ENCODE peak calls at places on chromosomes 3 and 15, in seven cellular contexts. R is CD8-positive, alpha-beta memory T cell; Z is mesendoderm; Y is cardiac muscle cell; G is uterus; I is small intestine; V is Panc1. D is an unnamed sample.

GRCh38 chr15:80721476-80721875 is 26.4 kb downstream of the ABHD17C start:
- DNase-seq in Z (no peak), R (no peak), V (no peak), G (no peak), Y (no peak), I (no peak), D (no peak)

GRCh38 chr3:153970735-153971347 is 150.3 kb upstream of the ARHGEF26 start:
- DNase-seq in I (no peak), R (no peak), V (peak; percentile 2), Z (no peak), G (no peak), Y (peak; percentile 55), D (no peak)

GRCh38 chr3:58357402-58357801 is 24.7 kb downstream of the PXK start:
- DNase-seq in V (no peak), G (no peak), Z (no peak), Y (no peak), I (no peak), R (no peak), D (no peak)

GRCh38 chr15:55652909-55653495 is 64.9 kb upstream of the PYGO1 start:
- DNase-seq in Y (no peak), I (no peak), G (no peak), R (no peak), V (no peak), Z (no peak), D (no peak)

GRCh38 chr15:48178612-48178931 is 477 bp upstream of the MYEF2 start:
- DNase-seq in Z (no peak), G (no peak), I (no peak), Y (no peak), V (no peak), R (no peak), D (no peak)

GRCh38 chr3:160008979-160009378 is 20.3 kb downstream of the IL12A start:
- DNase-seq in R (no peak), Y (no peak), I (no peak), V (no peak), Z (peak; percentile 22), G (no peak), D (no peak)

GRCh38 chr3:41710646-41711388 is 251.1 kb downstream of the ULK4 start:
- DNase-seq in I (no peak), Y (peak; percentile 70), V (no peak), G (peak; percentile 26), Z (peak; percentile 96), R (no peak), D (no peak)

GRCh38 chr15:69760890-69761568 is 308.4 kb downstream of the RPLP1 start:
- DNase-seq in Z (no peak), R (peak; percentile 61), G (peak; percentile 50), I (peak; percentile 46), V (peak; percentile 17), Y (peak; percentile 99), D (peak; percentile 74)

GRCh38 chr3:148330486-148330885 is 367.2 kb upstream of the AGTR1 start:
- DNase-seq in Z (peak; percentile 5), Y (no peak), G (no peak), V (no peak), R (no peak), I (no peak), D (no peak)

GRCh38 chr3:149266733-149267132 is 45.1 kb upstream of the CP start:
- DNase-seq in G (no peak), Z (no peak), Y (no peak), R (no peak), V (no peak), I (no peak), D (no peak)

GRCh38 chr15:67133738-67134576 is 68.6 kb downstream of the SMAD3 start:
- DNase-seq in Z (peak; percentile 48), R (peak; percentile 65), V (no peak), G (no peak), I (peak; percentile 72), Y (peak; percentile 49), D (no peak)

GRCh38 chr3:169286214-169286613 is 377.3 kb downstream of the MECOM start:
- DNase-seq in Z (no peak), G (no peak), Y (peak; percentile 29), I (peak; percentile 43), V (no peak), R (no peak), D (no peak)

GRCh38 chr3:42674151-42674550 is 11.2 kb upstream of the KLHL40 start:
- DNase-seq in Z (no peak), Y (no peak), V (no peak), R (no peak), G (no peak), I (no peak), D (no peak)

GRCh38 chr15:89335289-89336041 is 841 bp upstream of the POLG start:
- DNase-seq in Z (no peak), Y (no peak), I (no peak), G (no peak), R (peak; percentile 27), V (no peak), D (no peak)

GRCh38 chr15:72584006-72584405 is 70.5 kb upstream of the GOLGA6B start:
- DNase-seq in I (no peak), G (no peak), R (no peak), Z (peak; percentile 64), V (no peak), Y (peak; percentile 8), D (no peak)

GRCh38 chr3:197513953-197514785 is 41.6 kb downstream of the BDH1 start:
- DNase-seq in V (no peak), G (no peak), Y (no peak), R (no peak), Z (no peak), I (peak; percentile 96), D (no peak)

GRCh38 chr3:115680802-115681345 is 57.6 kb downstream of the GAP43 start:
- DNase-seq in G (no peak), R (no peak), Y (peak; percentile 47), V (no peak), Z (no peak), I (no peak), D (no peak)

GRCh38 chr3:40997711-40998519 is 201.4 kb upstream of the CTNNB1 start:
- DNase-seq in R (no peak), V (no peak), I (no peak), G (no peak), Z (no peak), Y (no peak), D (peak; percentile 50)

GRCh38 chr15:70091649-70092461 is 5.9 kb downstream of the TLE3 start:
- DNase-seq in Y (peak; percentile 28), Z (peak; percentile 87), G (no peak), V (no peak), R (no peak), I (peak; percentile 87), D (no peak)

GRCh38 chr3:12897537-12898289 is 56.3 kb upstream of the RPL32 start:
- DNase-seq in R (no peak), Z (no peak), G (no peak), V (no peak), Y (no peak), I (no peak), D (peak; percentile 29)
- H3K4me1 ChIP-seq in R (no peaks in the 10 kb centered on the region), Z (peaks cover 2% of the 10 kb centered on the region), G (no peaks in the 10 kb centered on the region), V (no peaks in the 10 kb centered on the region), Y (peaks cover 18% of the 10 kb centered on the region), I (no peaks in the 10 kb centered on the region), D (peaks cover 8% of the 10 kb centered on the region)

GRCh38 chr3:192063570-192063969 is 602.6 kb downstream of the PYDC2 start:
- DNase-seq in G (no peak), Z (peak; percentile 83), Y (peak; percentile 3), R (no peak), I (peak; percentile 11), V (no peak), D (peak; percentile 74)

GRCh38 chr3:192060160-192060783 is 599.3 kb downstream of the PYDC2 start:
- DNase-seq in V (no peak), Y (no peak), R (no peak), G (no peak), Z (no peak), I (peak; percentile 23), D (no peak)

GRCh38 chr3:192064959-192065358 is 604.0 kb downstream of the PYDC2 start:
- DNase-seq in I (no peak), G (no peak), Z (no peak), V (no peak), Y (no peak), R (no peak), D (no peak)

GRCh38 chr3:192062186-192062585 is 601.2 kb downstream of the PYDC2 start:
- DNase-seq in Z (no peak), G (no peak), Y (no peak), V (no peak), I (no peak), R (no peak), D (no peak)
- H3K27ac ChIP-seq in Z (no peak overlapping the region), G (no peak overlapping the region), Y (no peak overlapping the region), V (no peak overlapping the region), I (no peak overlapping the region), R (no peak overlapping the region), D (no peak overlapping the region)

GRCh38 chr15:68207176-68207935 is 2.2 kb upstream of the CALML4 start:
- DNase-seq in R (no peak), V (no peak), I (no peak), Y (no peak), G (no peak), Z (no peak), D (no peak)

GRCh38 chr15:68208136-68208535 is 3.0 kb upstream of the CALML4 start:
- DNase-seq in R (no peak), G (no peak), V (no peak), Y (no peak), Z (no peak), I (no peak), D (no peak)

GRCh38 chr15:68205949-68206539 is 912 bp upstream of the CALML4 start:
- DNase-seq in R (no peak), V (no peak), I (peak; percentile 97), Y (no peak), G (no peak), Z (peak; percentile 75), D (peak; percentile 72)

GRCh38 chr15:68205558-68205944 is 419 bp upstream of the CALML4 start:
- DNase-seq in V (no peak), R (no peak), Z (no peak), G (no peak), I (no peak), Y (no peak), D (no peak)

DNA sequence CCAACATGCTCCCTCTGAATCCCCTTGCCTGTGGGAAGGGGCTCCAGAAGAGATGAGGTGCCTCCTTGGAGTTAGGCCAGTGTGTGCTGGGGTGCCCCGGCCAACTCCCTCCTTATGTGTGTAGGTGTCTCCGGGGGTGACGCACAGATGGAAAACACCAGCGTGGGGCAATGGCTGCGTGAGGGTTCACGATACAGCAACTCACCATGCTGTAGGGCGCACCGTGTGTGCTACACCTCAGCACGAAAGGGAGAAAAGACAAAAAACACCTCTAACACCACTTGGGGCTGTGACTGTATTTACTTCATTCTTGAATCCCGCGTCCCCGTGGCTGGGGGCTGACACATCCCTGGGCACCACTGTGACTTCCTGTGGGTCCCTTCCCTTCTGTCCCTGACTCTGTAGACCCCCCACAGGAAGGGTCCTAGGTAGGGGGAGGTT is 1.6 kb upstream of the CALML4 start:
- DNase-seq in R (no peak), Z (no peak), I (no peak), Y (no peak), G (no peak), V (no peak), D (no peak)
- H3K4me1 ChIP-seq in R (no peaks in the 10 kb centered on the region), Z (peaks cover 12% of the 10 kb centered on the region), I (no peaks in the 10 kb centered on the region), Y (peaks cover 1% of the 10 kb centered on the region), G (no peaks in the 10 kb centered on the region), V (peaks cover 11% of the 10 kb centered on the region), D (peaks cover 5% of the 10 kb centered on the region)

DNA sequence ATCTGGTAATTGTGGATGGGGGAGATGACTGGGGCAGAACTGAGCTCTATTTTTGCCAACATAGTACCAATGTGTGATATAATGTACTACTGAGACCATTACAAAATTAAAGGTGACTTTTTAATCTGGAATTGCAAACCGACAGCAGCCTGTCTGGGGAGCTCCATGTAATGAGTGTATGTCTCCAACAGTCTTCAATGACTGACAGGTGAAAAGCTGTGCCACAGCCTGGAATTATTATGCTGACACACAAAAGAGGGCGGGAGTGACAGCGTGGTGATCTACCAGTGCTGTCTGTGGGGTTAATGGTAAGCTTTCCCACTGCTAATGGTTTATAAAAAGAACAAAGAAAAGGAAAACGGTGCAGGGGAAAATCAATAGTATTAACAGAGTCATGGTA is 143.4 kb downstream of the CLSTN2 start:
- DNase-seq in G (no peak), I (no peak), V (no peak), Z (no peak), Y (no peak), R (no peak), D (no peak)
- H3K27ac ChIP-seq in G (no peak overlapping the region), I (no peak overlapping the region), V (no peak overlapping the region), Z (no peak overlapping the region), Y (no peak overlapping the region), R (no peak overlapping the region), D (no peak overlapping the region)